ENCODE peak calls at places on chromosomes 13 and 19, in five cellular contexts. Q is adrenal gland, V is lower lobe of right lung, L is heart left ventricle, F is breast epithelium. E is an unnamed sample.

GRCh38 chr13:77714119-77714755 is 16.8 kb downstream of the SLAIN1 start:
- DNase-seq in Q (no peak), F (no peak), L (no peak), V (no peak), E (no peak)

GRCh38 chr19:51258761-51259160 is 7.9 kb downstream of the SIGLECL1 start:
- DNase-seq in F (no peak), L (no peak), V (no peak), Q (no peak), E (no peak)

GRCh38 chr19:49984491-49984890 is 23.5 kb upstream of the SIGLEC11 start:
- DNase-seq in V (no peak), F (no peak), Q (no peak), L (no peak), E (no peak)

GRCh38 chr19:9061879-9062278 is 25.0 kb upstream of the OR1M1 start:
- DNase-seq in L (no peak), Q (no peak), V (no peak), F (no peak), E (no peak)

GRCh38 chr19:53102701-53103140 is 501 bp downstream of the ZNF160 start:
- DNase-seq in L (peak; percentile 46), F (no peak), Q (peak; percentile 70), V (peak; percentile 62), E (peak; percentile 34)

GRCh38 chr19:24166055-24166454 is 79.1 kb downstream of the ZNF254 start:
- DNase-seq in V (no peak), Q (no peak), F (no peak), L (no peak), E (no peak)

GRCh38 chr13:113526466-113527220 is 36.1 kb upstream of the DCUN1D2 start:
- DNase-seq in V (no peak), Q (no peak), F (peak; percentile 9), L (no peak), E (no peak)

GRCh38 chr19:48196321-48196761 is 25.9 kb downstream of the ZSWIM9 start:
- DNase-seq in F (no peak), Q (no peak), L (no peak), V (no peak), E (no peak)

GRCh38 chr19:2511570-2511969 is 35.6 kb downstream of the GADD45B start:
- DNase-seq in V (no peak), Q (no peak), F (no peak), L (no peak), E (no peak)

GRCh38 chr19:46787331-46788100 is 878 bp downstream of the SLC1A5 start:
- DNase-seq in L (peak; percentile 78), F (no peak), Q (peak; percentile 20), V (peak; percentile 74), E (peak; percentile 55)

GRCh38 chr13:29239653-29240525 is 355.6 kb downstream of the SLC7A1 start:
- DNase-seq in L (no peak), V (no peak), Q (no peak), F (no peak), E (no peak)

GRCh38 chr13:45337395-45337794 is 3.6 kb downstream of the TPT1 start:
- DNase-seq in L (no peak), Q (no peak), F (no peak), V (no peak), E (no peak)

GRCh38 chr13:47066261-47066660 is 169.4 kb upstream of the HTR2A start:
- DNase-seq in F (no peak), V (no peak), L (no peak), Q (no peak), E (no peak)

GRCh38 chr19:14830702-14831101 is 4.3 kb downstream of the OR7A5 start:
- DNase-seq in F (no peak), L (no peak), Q (peak; percentile 85), V (no peak), E (no peak)

GRCh38 chr19:40603071-40603718 is 2.0 kb downstream of the LTBP4 start:
- DNase-seq in V (no peak), F (no peak), L (no peak), Q (no peak), E (no peak)

GRCh38 chr13:101529419-101529818 is 76.9 kb downstream of the ITGBL1 start:
- DNase-seq in V (no peak), F (no peak), Q (no peak), L (no peak), E (peak; percentile 8)

GRCh38 chr19:18433039-18433691 is 4.8 kb downstream of the ISYNA1 start:
- DNase-seq in F (no peak), L (no peak), Q (peak; percentile 54), V (no peak), E (no peak)

GRCh38 chr19:53771133-53771532 is 53.0 kb downstream of the NLRP12 start:
- DNase-seq in L (no peak), F (no peak), Q (no peak), V (no peak), E (no peak)

GRCh38 chr19:17931532-17932191 is 1.2 kb upstream of the CCDC124 start:
- DNase-seq in V (peak; percentile 44), L (no peak), Q (no peak), F (no peak), E (no peak)

GRCh38 chr19:22612316-22612715 is 21.8 kb upstream of the ZNF492 start:
- DNase-seq in V (no peak), F (no peak), L (no peak), Q (no peak), E (no peak)

GRCh38 chr19:35755550-35756371 is 1.1 kb downstream of the HSPB6 start:
- DNase-seq in V (no peak), L (peak; percentile 90), Q (peak; percentile 93), F (peak; percentile 80), E (peak; percentile 55)

GRCh38 chr19:589693-590395 is at the start of gene HCN2:
- DNase-seq in F (no peak), Q (no peak), V (no peak), L (no peak), E (no peak)

GRCh38 chr19:588758-589692 is 656 bp upstream of the HCN2 start:
- DNase-seq in V (no peak), F (no peak), L (no peak), Q (no peak), E (no peak)

GRCh38 chr19:590396-590745 is 690 bp downstream of the HCN2 start:
- DNase-seq in V (no peak), Q (no peak), F (no peak), L (no peak), E (no peak)

GRCh38 chr19:590750-591098 is 1.0 kb downstream of the HCN2 start:
- DNase-seq in V (no peak), Q (no peak), L (no peak), F (no peak), E (no peak)

GRCh38 chr19:588093-588742 is 1.5 kb upstream of the HCN2 start:
- DNase-seq in V (peak; percentile 69), F (peak; percentile 84), L (peak; percentile 87), Q (peak; percentile 95), E (peak; percentile 55)
- H3K27ac ChIP-seq in V (no peak overlapping the region), F (no peak overlapping the region), L (peak overlapping the region; percentile 10), Q (peak overlapping the region; percentile 29), E (no peak overlapping the region)

DNA sequence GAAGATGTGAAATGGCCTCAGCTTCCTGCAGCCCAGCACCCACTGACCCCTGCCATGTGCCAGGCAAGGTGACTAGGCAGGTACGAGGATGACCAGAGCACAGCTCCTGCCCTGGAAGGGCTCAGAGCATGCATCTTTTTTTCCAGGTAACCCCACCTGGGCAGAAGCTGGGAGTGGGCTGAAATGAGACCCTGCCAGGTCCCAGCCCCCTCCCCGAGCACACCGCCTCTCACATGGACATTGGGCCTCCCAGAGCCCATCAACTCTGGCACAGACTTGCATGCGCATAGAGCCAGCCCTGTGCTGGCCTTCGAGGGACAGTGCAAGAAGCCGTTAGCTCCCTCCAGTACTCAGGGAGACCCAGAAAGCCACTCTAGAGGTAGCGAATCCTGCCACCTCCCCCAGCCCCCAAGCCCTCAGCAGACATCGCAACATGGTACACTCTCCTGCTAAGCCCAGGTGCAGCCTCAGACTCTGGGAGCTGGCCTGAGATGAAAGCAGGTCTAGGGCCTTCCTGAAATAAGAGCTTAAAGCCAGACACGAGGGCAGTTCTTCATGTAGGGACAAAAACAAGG is 8.9 kb upstream of the VSTM2B start:
- DNase-seq in Q (no peak), L (no peak), V (peak; percentile 30), F (no peak), E (no peak)
- H3K27me3 ChIP-seq in Q (no peaks in the 10 kb centered on the region), L (no peaks in the 10 kb centered on the region), V (peaks cover 31% of the 10 kb centered on the region), F (no peaks in the 10 kb centered on the region), E (no peaks in the 10 kb centered on the region)

GRCh38 chr19:43782689-43783231 is 2.0 kb upstream of the KCNN4 start:
- DNase-seq in Q (no peak), F (no peak), L (no peak), V (no peak), E (no peak)

GRCh38 chr19:43782311-43782660 is 1.5 kb upstream of the KCNN4 start:
- DNase-seq in V (no peak), L (no peak), Q (no peak), F (no peak), E (no peak)

GRCh38 chr19:43783636-43784035 is 2.9 kb upstream of the KCNN4 start:
- DNase-seq in Q (no peak), V (no peak), L (no peak), F (no peak), E (no peak)

GRCh38 chr19:43784981-43785808 is 4.4 kb upstream of the KCNN4 start:
- DNase-seq in Q (peak; percentile 68), F (no peak), L (peak; percentile 50), V (peak; percentile 71), E (peak; percentile 46)

GRCh38 chr19:43784251-43784980 is 3.6 kb upstream of the KCNN4 start:
- DNase-seq in Q (peak; percentile 82), F (no peak), L (peak; percentile 32), V (no peak), E (peak; percentile 33)
- H3K27ac ChIP-seq in Q (peak overlapping the region; percentile 52), F (peak overlapping the region; percentile 90), L (no peak overlapping the region), V (no peak overlapping the region), E (no peak overlapping the region)

GRCh38 chr13:27825153-27825552 is 32.9 kb downstream of the GSX1 start:
- DNase-seq in L (no peak), Q (no peak), F (no peak), V (no peak), E (no peak)

GRCh38 chr13:27830010-27830409 is 37.7 kb downstream of the GSX1 start:
- DNase-seq in V (peak; percentile 71), Q (peak; percentile 57), L (peak; percentile 33), F (no peak), E (peak; percentile 59)

GRCh38 chr13:27824121-27824520 is 31.8 kb downstream of the GSX1 start:
- DNase-seq in Q (no peak), V (no peak), L (no peak), F (no peak), E (no peak)

GRCh38 chr13:27826379-27827353 is 34.4 kb downstream of the GSX1 start:
- DNase-seq in V (peak; percentile 83), Q (peak; percentile 83), L (peak; percentile 75), F (peak; percentile 80), E (peak; percentile 85)

GRCh38 chr13:27827646-27828045 is 35.4 kb downstream of the GSX1 start:
- DNase-seq in Q (no peak), L (no peak), F (no peak), V (no peak), E (no peak)
- H3K27me3 ChIP-seq in Q (peaks cover 40% of the 10 kb centered on the region), L (peaks cover 77% of the 10 kb centered on the region), F (no peaks in the 10 kb centered on the region), V (peaks cover 78% of the 10 kb centered on the region), E (no peaks in the 10 kb centered on the region)